ENCODE peak calls at places on chromosomes 16 and 17, in four cellular contexts. N is upper lobe of left lung, G is transverse colon, H is stomach. Z is an unnamed sample.

GRCh38 chr16:55003916-55004315 is 73.3 kb downstream of the IRX5 start:
- DNase-seq in N (no peak), G (no peak), H (no peak), Z (no peak)

GRCh38 chr17:39722965-39723848 is 7.1 kb downstream of the MIEN1 start:
- DNase-seq in N (peak), G (peak), H (no peak), Z (no peak)

GRCh38 chr16:89700649-89701424 is 668 bp downstream of the SPATA2L start:
- DNase-seq in N (peak), G (peak), H (peak), Z (peak)

GRCh38 chr17:82242977-82243647 is 14.3 kb downstream of the SLC16A3 start:
- DNase-seq in N (peak), G (peak), H (peak), Z (peak)

GRCh38 chr16:56189990-56190902 is 1.0 kb upstream of the GNAO1 start:
- DNase-seq in N (no peak), G (no peak), H (no peak), Z (peak)

GRCh38 chr16:75379911-75380847 is 53.1 kb downstream of the CFDP1 start:
- DNase-seq in N (no peak), G (peak), H (no peak), Z (no peak)

GRCh38 chr17:76544123-76544915 is 4.5 kb downstream of the PRCD start:
- DNase-seq in N (peak), G (no peak), H (no peak), Z (peak)

GRCh38 chr16:84190731-84191388 is at the start of gene ADAD2:
- DNase-seq in N (peak), G (no peak), H (no peak), Z (no peak)

GRCh38 chr16:68749424-68749823 is 12.3 kb downstream of the CDH1 start:
- DNase-seq in N (no peak), G (no peak), H (no peak), Z (no peak)

GRCh38 chr17:31596382-31597323 is 205.2 kb downstream of the RAB11FIP4 start:
- DNase-seq in N (peak), G (peak), H (no peak), Z (peak)

GRCh38 chr17:28598389-28598788 is 436 bp downstream of the SPAG5 start:
- DNase-seq in N (no peak), G (no peak), H (no peak), Z (no peak)

GRCh38 chr16:26348095-26348494 is 656.3 kb downstream of the HS3ST4 start:
- DNase-seq in N (no peak), G (no peak), H (no peak), Z (no peak)

GRCh38 chr17:32926183-32926582 is 1.8 kb upstream of the TMEM98 start:
- DNase-seq in N (no peak), G (no peak), H (no peak), Z (no peak)

GRCh38 chr16:75514296-75514695 is 19.1 kb upstream of the CHST6 start:
- DNase-seq in N (no peak), G (no peak), H (no peak), Z (no peak)

DNA sequence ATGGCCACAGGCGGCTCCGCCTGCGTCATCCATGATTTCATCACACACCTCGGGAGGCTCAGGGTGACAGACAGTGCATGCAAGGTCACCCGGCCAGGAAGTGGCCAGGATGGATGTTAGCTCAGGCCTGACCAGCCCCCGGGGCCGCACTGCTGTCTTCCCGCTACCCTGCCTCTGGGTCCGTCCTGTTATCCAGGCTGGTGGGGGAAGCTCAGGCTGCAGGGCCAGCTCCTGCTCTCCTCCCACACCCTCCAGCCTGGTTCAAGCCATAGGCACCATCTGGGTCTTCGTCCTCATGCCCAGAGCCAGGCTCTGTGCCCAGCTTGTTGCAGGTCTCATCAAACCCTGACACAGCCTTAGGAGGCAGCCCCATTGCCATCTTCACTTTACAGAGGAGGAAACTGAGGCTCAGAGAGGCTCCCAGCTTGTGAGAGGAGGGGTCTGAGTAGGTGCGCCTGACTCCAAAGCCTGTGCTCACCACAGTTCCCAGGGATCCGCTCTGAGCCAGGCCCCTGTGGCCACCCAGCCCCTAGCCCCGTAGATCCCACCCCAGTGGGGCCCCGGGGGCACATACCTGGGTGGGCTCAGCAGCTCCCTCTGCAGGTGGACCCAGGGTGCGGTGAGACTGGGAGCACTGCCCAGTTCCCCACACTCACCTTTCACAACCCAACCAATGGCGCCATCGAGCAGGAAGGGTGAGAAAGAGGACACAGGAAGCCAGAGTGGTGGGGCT is 414 bp upstream of the ADGRG3 start:
- DNase-seq in N (no peak), G (no peak), H (peak), Z (peak)
- TF ChIP-seq POLR2AphosphoS5 in N (peak), G (no peak), H (peak), Z (peak)

GRCh38 chr16:1974157-1975070 is 2.6 kb downstream of the TBL3 start:
- DNase-seq in N (peak), G (no peak), H (no peak), Z (no peak)
- TF ChIP-seq CTCF in N (no peak), G (no peak), H (no peak), Z (no peak)

DNA sequence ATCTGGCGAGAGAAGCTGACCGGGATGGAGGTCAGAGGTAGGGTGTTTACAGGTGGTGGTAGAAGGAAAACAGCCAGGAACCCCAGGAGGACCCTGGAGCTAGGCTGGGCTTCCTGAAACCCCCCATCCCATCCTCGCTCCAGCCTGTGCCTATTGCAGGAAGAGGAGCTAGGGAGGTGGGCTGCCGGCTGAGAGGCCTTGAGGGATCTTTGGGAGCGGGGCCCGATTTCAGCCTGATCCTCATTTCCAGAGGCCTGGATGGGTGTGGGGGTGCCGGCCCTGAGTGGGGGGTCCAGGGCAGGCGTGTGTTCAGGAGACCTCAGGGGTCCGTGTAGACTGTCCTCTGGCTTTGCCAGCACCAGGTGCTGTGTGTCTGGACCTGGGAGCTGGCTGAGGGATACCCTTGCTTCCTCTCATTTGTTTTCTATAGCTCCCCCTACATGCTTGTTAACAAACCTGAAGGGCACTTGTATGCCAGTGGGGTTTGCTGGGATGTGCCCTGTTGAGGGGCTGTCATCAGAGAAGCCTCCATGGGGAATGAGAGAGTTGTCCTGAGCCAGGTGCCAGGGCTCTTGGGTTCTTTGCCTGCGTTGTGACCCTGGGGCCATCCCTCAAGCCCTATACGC is 18.9 kb upstream of the RAP1GAP2 start:
- DNase-seq in N (no peak), G (no peak), H (no peak), Z (no peak)
- H3K4me3 ChIP-seq in N (no peak), G (peak), H (peak), Z (no peak)

GRCh38 chr17:73643012-73643845 is 1.0 kb downstream of the SDK2 start:
- DNase-seq in N (peak), G (peak), H (peak), Z (peak)
- TF ChIP-seq POLR2AphosphoS5 in N (no peak), G (no peak), H (no peak), Z (peak)

GRCh38 chr17:33976816-33977215 is 278.3 kb upstream of the CCL2 start:
- DNase-seq in N (no peak), G (no peak), H (no peak), Z (no peak)

GRCh38 chr17:33972756-33973155 is 282.3 kb upstream of the CCL2 start:
- DNase-seq in N (no peak), G (no peak), H (no peak), Z (no peak)

GRCh38 chr17:33974276-33974675 is 280.8 kb upstream of the CCL2 start:
- DNase-seq in N (no peak), G (no peak), H (no peak), Z (no peak)

GRCh38 chr17:33970271-33970670 is 284.8 kb upstream of the CCL2 start:
- DNase-seq in N (no peak), G (no peak), H (no peak), Z (no peak)

DNA sequence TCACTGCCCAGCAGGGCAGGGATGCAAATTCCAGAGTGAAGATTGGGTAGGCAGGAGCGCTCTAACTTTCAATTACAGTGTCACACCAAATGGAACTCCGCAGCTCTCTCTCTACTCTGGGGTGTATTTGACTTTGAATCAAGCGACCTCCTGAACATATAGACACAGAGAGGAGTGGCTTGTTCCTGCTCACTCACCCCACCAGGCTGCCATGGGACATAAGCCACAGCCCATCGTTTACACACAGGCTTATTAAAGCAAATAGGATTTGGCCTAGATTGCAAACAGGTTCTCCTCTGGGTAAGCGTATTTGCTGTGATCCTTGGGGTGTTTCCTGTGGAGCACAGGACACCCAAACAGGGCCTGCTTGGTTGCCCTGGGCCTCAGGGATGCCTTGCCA is 281.6 kb upstream of the CCL2 start:
- DNase-seq in N (no peak), G (no peak), H (peak), Z (no peak)
- TF ChIP-seq CTCF in N (no peak), G (no peak), H (no peak), Z (no peak)

GRCh38 chr16:2038359-2039285 is 9.0 kb downstream of the NTHL1 start:
- DNase-seq in N (peak), G (no peak), H (no peak), Z (no peak)

GRCh38 chr16:2037631-2038358 is 9.8 kb downstream of the NTHL1 start:
- DNase-seq in N (peak), G (no peak), H (no peak), Z (no peak)

GRCh38 chr16:2036200-2036966 is 9.7 kb downstream of the NHERF2 start:
- DNase-seq in N (peak), G (no peak), H (no peak), Z (no peak)

GRCh38 chr16:2035431-2036199 is 8.9 kb downstream of the NHERF2 start:
- DNase-seq in N (peak), G (peak), H (peak), Z (no peak)

GRCh38 chr16:2037115-2037514 is 10.4 kb downstream of the NHERF2 start:
- DNase-seq in N (peak), G (no peak), H (no peak), Z (no peak)
- H3K4me3 ChIP-seq in N (peak), G (no peak), H (peak), Z (peak)

GRCh38 chr17:45170976-45171337 is 9.3 kb downstream of the HEXIM2 start:
- DNase-seq in N (no peak), G (peak), H (peak), Z (no peak)
- TF ChIP-seq POLR2AphosphoS5 in N (peak), G (peak), H (peak), Z (no peak)